ENCODE peak calls at places on chromosomes 1 and 21, in eight cellular contexts. Z is Panc1, G is GM23248, A is tibial nerve, L is esophagus squamous epithelium, W is lower lobe of right lung, P is pancreas, B is IMR-90. H is an unnamed sample. For H3K4me1, the result is how much of the 10 kb centered on the place peaks cover.

GRCh38 chr1:30982431-30982830 is 73.9 kb upstream of the SDC3 start:
- DNase-seq in Z (no peak), G (no peak), A (no peak), L (no peak), W (no peak), P (no peak), B (no peak), H (no peak)

GRCh38 chr1:71753746-71754145 is 528.6 kb downstream of the NEGR1 start:
- DNase-seq in Z (no peak), G (no peak), A (no peak), L (no peak), W (no peak), P (no peak), B (no peak), H (no peak)

GRCh38 chr1:215517441-215517891 is 49.6 kb upstream of the KCTD3 start:
- DNase-seq in Z (no peak), G (peak), A (no peak), L (no peak), W (no peak), P (no peak), B (peak), H (no peak)

GRCh38 chr1:9784508-9785133 is 39.1 kb downstream of the CLSTN1 start:
- DNase-seq in Z (peak), G (peak), A (peak), L (no peak), W (no peak), P (peak), B (peak), H (no peak)

GRCh38 chr1:54107131-54107530 is 45.7 kb downstream of the CDCP2 start:
- DNase-seq in Z (no peak), G (peak), A (no peak), L (no peak), W (no peak), P (no peak), B (peak), H (no peak)

GRCh38 chr21:46619846-46620245 is 15.0 kb upstream of the S100B start:
- DNase-seq in Z (no peak), G (peak), A (no peak), L (no peak), W (no peak), P (no peak), B (peak), H (no peak)

GRCh38 chr1:90616395-90616794 is 100.7 kb downstream of the BARHL2 start:
- DNase-seq in Z (no peak), G (peak), A (no peak), L (no peak), W (no peak), P (no peak), B (no peak), H (no peak)

GRCh38 chr1:173420330-173420806 is 56.8 kb upstream of the PRDX6 start:
- DNase-seq in Z (no peak), G (peak), A (peak), L (no peak), W (peak), P (peak), B (peak), H (no peak)

GRCh38 chr1:207071426-207071825 is 17.2 kb upstream of the C4BPB start:
- DNase-seq in Z (no peak), G (no peak), A (no peak), L (no peak), W (no peak), P (no peak), B (no peak), H (no peak)

GRCh38 chr1:76336951-76337371 is 262.4 kb downstream of the ST6GALNAC3 start:
- DNase-seq in Z (no peak), G (peak), A (peak), L (peak), W (peak), P (peak), B (peak), H (no peak)

GRCh38 chr1:227759345-227760300 is 24.4 kb downstream of the SNAP47 start:
- DNase-seq in Z (peak), G (peak), A (peak), L (no peak), W (no peak), P (no peak), B (peak), H (peak)

GRCh38 chr1:184661801-184662200 is 92.9 kb downstream of the EDEM3 start:
- DNase-seq in Z (no peak), G (no peak), A (no peak), L (no peak), W (no peak), P (no peak), B (no peak), H (no peak)
- H3K4me1 ChIP-seq in Z (under half), G (under half), A (under half), L (under half), W (under half), P (under half), B (under half), H (under half)

GRCh38 chr1:162196387-162196786 is 126.9 kb downstream of the NOS1AP start:
- DNase-seq in Z (no peak), G (no peak), A (no peak), L (no peak), W (no peak), P (no peak), B (no peak), H (no peak)
- H3K4me1 ChIP-seq in Z (half or more), G (under half), A (under half), L (under half), W (under half), P (under half), B (under half), H (under half)

DNA sequence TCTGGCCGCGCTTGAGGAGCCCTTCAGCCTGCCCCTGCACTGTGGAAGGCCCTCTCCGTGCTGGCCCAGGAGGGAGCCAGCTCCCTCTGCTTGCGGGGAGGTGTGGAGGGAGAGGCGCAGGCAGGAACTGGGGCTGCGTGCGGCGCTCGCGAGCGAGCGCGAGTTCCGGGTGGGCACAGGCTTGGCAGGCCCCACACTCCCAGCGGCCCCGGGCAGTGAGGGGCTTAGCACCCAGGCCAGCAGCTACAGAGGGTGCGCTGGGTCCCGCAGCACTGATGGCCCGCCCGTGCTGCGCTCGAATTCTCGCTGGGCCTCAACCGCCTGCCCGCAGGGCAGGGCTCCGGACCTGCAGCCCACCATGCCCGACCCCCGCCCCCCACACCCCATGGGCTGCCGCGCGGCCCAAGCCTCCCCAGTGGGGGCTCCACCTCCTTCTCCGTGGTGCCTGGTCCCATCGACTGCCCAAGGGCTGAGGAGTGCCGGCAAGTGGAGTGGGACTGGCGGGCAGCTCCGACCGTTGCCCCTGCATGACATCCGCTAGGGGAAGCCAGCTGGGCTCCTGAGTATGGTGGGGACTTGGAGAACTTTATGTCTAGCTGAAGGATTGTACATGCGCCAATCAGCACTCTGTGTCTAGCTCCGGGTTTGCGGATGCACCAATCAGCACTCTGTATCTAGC is 46.0 kb downstream of the COL24A1 start:
- DNase-seq in Z (no peak), G (no peak), A (no peak), L (no peak), W (no peak), P (peak), B (no peak), H (peak)
- H3K4me1 ChIP-seq in Z (under half), G (under half), A (under half), L (under half), W (under half), P (under half), B (under half), H (under half)

GRCh38 chr21:31502537-31503143 is 156.9 kb upstream of the SOD1 start:
- DNase-seq in Z (no peak), G (no peak), A (no peak), L (no peak), W (no peak), P (no peak), B (no peak), H (no peak)

GRCh38 chr21:31501921-31502320 is 157.6 kb upstream of the SOD1 start:
- DNase-seq in Z (no peak), G (no peak), A (no peak), L (no peak), W (no peak), P (no peak), B (no peak), H (no peak)

GRCh38 chr21:31498985-31499384 is 154.9 kb upstream of the TIAM1 start:
- DNase-seq in Z (no peak), G (no peak), A (no peak), L (no peak), W (no peak), P (no peak), B (no peak), H (no peak)

GRCh38 chr21:31500071-31500470 is 156.0 kb upstream of the TIAM1 start:
- DNase-seq in Z (no peak), G (no peak), A (no peak), L (no peak), W (no peak), P (no peak), B (no peak), H (no peak)

DNA sequence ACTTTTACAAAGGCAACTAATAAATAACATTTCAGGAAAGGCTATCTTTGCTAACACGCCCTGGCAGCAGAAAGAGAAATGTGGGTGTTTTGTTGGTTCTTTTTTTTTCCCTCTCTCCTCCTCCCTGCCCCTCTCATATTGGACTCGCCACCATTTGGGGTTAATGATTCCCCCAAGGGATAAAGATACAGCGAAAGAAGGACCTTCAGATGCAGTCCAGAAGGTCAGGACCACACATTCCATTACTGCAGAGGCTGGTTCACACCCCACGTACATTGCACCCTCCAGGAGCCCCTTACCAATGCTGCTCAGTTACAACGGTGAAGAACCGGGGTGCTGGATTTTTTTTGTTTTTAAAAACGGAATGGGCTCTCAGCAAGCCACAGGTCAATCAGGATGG is 156.9 kb upstream of the TIAM1 start:
- DNase-seq in Z (no peak), G (no peak), A (no peak), L (no peak), W (no peak), P (no peak), B (no peak), H (no peak)
- H3K4me1 ChIP-seq in Z (under half), G (under half), A (under half), L (under half), W (under half), P (under half), B (under half), H (under half)

DNA sequence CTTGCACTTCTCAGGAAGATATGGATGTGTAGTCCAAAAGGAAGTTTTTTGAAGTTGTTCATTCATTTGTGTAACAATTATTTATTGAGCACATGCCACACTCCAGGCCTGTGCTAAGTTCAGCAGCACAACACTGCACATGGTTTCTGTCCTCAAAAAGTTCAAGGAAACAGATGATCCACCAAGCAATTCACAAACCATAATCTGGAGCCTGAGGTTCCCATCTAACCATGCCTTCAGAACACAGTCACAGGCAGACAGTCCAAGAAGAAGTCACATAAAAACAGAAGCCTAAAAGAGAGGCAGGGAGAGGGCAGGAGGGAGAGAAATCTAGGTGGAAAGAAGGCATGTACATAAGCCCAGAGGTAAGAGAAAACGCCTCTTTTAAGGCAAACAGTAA is 1.9 kb downstream of the CD48 start:
- DNase-seq in Z (no peak), G (no peak), A (no peak), L (no peak), W (no peak), P (no peak), B (no peak), H (no peak)
- H3K4me1 ChIP-seq in Z (under half), G (under half), A (under half), L (under half), W (under half), P (under half), B (under half), H (half or more)

GRCh38 chr1:91795601-91796389 is 90.2 kb downstream of the TGFBR3 start:
- DNase-seq in Z (no peak), G (peak), A (no peak), L (no peak), W (no peak), P (no peak), B (peak), H (no peak)
- H3K4me1 ChIP-seq in Z (under half), G (under half), A (under half), L (under half), W (half or more), P (under half), B (under half), H (half or more)

GRCh38 chr1:204087181-204087892 is 14.4 kb downstream of the SOX13 start:
- DNase-seq in Z (no peak), G (peak), A (no peak), L (no peak), W (no peak), P (peak), B (no peak), H (peak)

GRCh38 chr1:204088596-204088995 is 15.7 kb downstream of the SOX13 start:
- DNase-seq in Z (no peak), G (no peak), A (no peak), L (no peak), W (no peak), P (no peak), B (no peak), H (no peak)

GRCh38 chr1:204091066-204091465 is 18.2 kb downstream of the SOX13 start:
- DNase-seq in Z (no peak), G (no peak), A (no peak), L (no peak), W (no peak), P (no peak), B (no peak), H (no peak)

GRCh38 chr1:204087893-204088528 is 15.1 kb downstream of the SOX13 start:
- DNase-seq in Z (no peak), G (peak), A (peak), L (no peak), W (no peak), P (peak), B (no peak), H (no peak)

GRCh38 chr1:204089044-204089751 is 16.3 kb downstream of the SOX13 start:
- DNase-seq in Z (no peak), G (peak), A (peak), L (no peak), W (no peak), P (peak), B (no peak), H (no peak)
- H3K4me1 ChIP-seq in Z (under half), G (under half), A (half or more), L (under half), W (half or more), P (half or more), B (under half), H (half or more)

GRCh38 chr1:27632387-27633297 is 2.3 kb downstream of the FGR start:
- DNase-seq in Z (no peak), G (no peak), A (no peak), L (no peak), W (no peak), P (peak), B (no peak), H (peak)
- H3K4me1 ChIP-seq in Z (under half), G (under half), A (under half), L (under half), W (half or more), P (under half), B (under half), H (half or more)